ENCODE peak calls at places on chromosomes 2 and 18, in ten cellular contexts. S is left lobe of liver, P is Peyer's patch, V is NCI-H1092 treated with DMSO at 0.1 percent for 48 hours, M is mucosa of gallbladder, I is HEK293T, C is foreskin fibroblast, T is fibroblast of the aortic adventitia, Y is thoracic aorta, R is AG10803. B is an unnamed sample.

GRCh38 chr18:77146249-77147080 is 13.9 kb upstream of the MBP start:
- DNase-seq in T (no peak), M (no peak), S (no peak), Y (no peak), V (no peak), I (no peak), R (no peak), C (no peak), P (no peak), B (no peak)

GRCh38 chr18:75111673-75112485 is 97.1 kb downstream of the PTGR3 start:
- DNase-seq in M (no peak), Y (no peak), T (no peak), R (no peak), V (no peak), C (peak; percentile 32), P (no peak), S (no peak), I (no peak), B (no peak)

GRCh38 chr2:141392517-141393213 is 738.2 kb downstream of the LRP1B start:
- DNase-seq in S (no peak), C (peak; percentile 48), V (no peak), R (peak; percentile 48), P (no peak), I (no peak), Y (no peak), M (no peak), T (peak; percentile 90), B (no peak)

GRCh38 chr2:69720922-69721491 is 20.9 kb upstream of the ANXA4 start:
- DNase-seq in P (no peak), V (no peak), M (no peak), C (no peak), Y (no peak), I (no peak), T (no peak), R (no peak), S (no peak), B (no peak)

GRCh38 chr2:33216508-33217182 is 259.8 kb upstream of the RASGRP3 start:
- DNase-seq in M (peak; percentile 75), S (peak; percentile 83), I (no peak), T (peak; percentile 85), V (no peak), P (no peak), R (no peak), Y (no peak), C (peak; percentile 78), B (peak; percentile 30)

GRCh38 chr2:227153766-227154486 is 10.1 kb downstream of the COL4A4 start:
- DNase-seq in R (no peak), M (peak; percentile 74), Y (no peak), C (peak; percentile 16), V (no peak), T (peak; percentile 74), I (no peak), S (no peak), P (no peak), B (no peak)

GRCh38 chr2:102080451-102081054 is 62.0 kb upstream of the IL1R1 start:
- DNase-seq in M (no peak), R (peak; percentile 73), V (no peak), I (no peak), C (peak; percentile 29), Y (no peak), T (no peak), P (no peak), S (no peak), B (no peak)

GRCh38 chr18:12256946-12257345 is 2.8 kb downstream of the CIDEA start:
- DNase-seq in P (no peak), Y (no peak), S (no peak), V (no peak), R (peak; percentile 8), C (peak; percentile 42), M (no peak), I (no peak), T (no peak), B (no peak)